ENCODE peak calls at places on chromosomes 13 and 19, in six cellular contexts. A is A549, E is endothelial cell of umbilical vein, Y is K562, S is HepG2, F is GM12878. Q is an unnamed sample.

GRCh38 chr13:23443110-23443509 is 9.6 kb upstream of the SACS start:
- DNase-seq in A (no peak), E (no peak), Y (no peak), S (no peak), F (no peak), Q (no peak)

GRCh38 chr13:47087841-47088240 is 191.0 kb upstream of the HTR2A start:
- DNase-seq in A (no peak), E (no peak), Y (no peak), S (no peak), F (no peak), Q (peak)

GRCh38 chr19:4093643-4094175 is 27.0 kb upstream of the ZBTB7A start:
- DNase-seq in A (no peak), E (no peak), Y (no peak), S (no peak), F (no peak), Q (no peak)

GRCh38 chr13:21871302-21871862 is 200.5 kb downstream of the FGF9 start:
- DNase-seq in A (no peak), E (no peak), Y (no peak), S (peak), F (no peak), Q (no peak)

GRCh38 chr19:5961969-5962945 is 15.7 kb downstream of the RANBP3 start:
- DNase-seq in A (no peak), E (peak), Y (no peak), S (peak), F (no peak), Q (peak)

GRCh38 chr19:24033962-24034342 is 53.0 kb upstream of the ZNF254 start:
- DNase-seq in A (peak), E (peak), Y (peak), S (peak), F (no peak), Q (peak)

GRCh38 chr19:12789098-12789903 is 2.0 kb upstream of the JUNB start:
- DNase-seq in A (peak), E (peak), Y (peak), S (no peak), F (no peak), Q (no peak)

GRCh38 chr13:23159587-23160240 is 21.1 kb upstream of the SGCG start:
- DNase-seq in A (no peak), E (no peak), Y (no peak), S (no peak), F (no peak), Q (no peak)

GRCh38 chr13:101917833-101918755 is 465.6 kb downstream of the ITGBL1 start:
- DNase-seq in A (no peak), E (no peak), Y (no peak), S (no peak), F (no peak), Q (no peak)
- TF ChIP-seq MYC in A (no peak), E (no peak), Y (no peak), S (no peak), F (no peak), Q (no peak)

DNA sequence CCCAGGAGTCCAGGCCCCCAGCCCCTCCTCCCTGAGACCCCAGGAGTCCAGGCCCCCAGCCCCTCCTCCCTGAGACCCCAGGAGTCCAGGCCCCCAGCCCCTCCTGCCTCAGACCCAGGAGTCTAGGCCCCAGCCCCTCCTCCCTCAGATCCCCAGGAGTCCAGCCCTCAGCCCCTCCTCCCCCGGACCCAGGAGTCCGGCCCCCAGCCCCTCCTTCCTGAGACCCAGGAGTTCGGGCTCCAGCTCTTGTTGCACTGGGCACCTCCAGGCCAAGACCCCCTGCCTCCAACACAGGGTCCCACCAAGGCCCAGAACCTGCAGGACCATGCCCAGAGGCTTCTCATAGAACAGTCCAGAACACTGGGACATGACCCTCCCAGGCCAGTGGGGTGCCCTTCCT is 3.8 kb downstream of the ERCC1 start:
- DNase-seq in A (no peak), E (no peak), Y (no peak), S (no peak), F (no peak), Q (no peak)
- TF ChIP-seq MAX in A (no peak), E (no peak), Y (no peak), S (no peak), F (no peak), Q (no peak)

GRCh38 chr19:16470541-16470910 is 1.2 kb downstream of the EPS15L1 start:
- DNase-seq in A (no peak), E (no peak), Y (no peak), S (no peak), F (no peak), Q (no peak)
- H3K4me3 ChIP-seq in A (peak), E (no peak), Y (peak), S (peak), F (peak), Q (peak)

DNA sequence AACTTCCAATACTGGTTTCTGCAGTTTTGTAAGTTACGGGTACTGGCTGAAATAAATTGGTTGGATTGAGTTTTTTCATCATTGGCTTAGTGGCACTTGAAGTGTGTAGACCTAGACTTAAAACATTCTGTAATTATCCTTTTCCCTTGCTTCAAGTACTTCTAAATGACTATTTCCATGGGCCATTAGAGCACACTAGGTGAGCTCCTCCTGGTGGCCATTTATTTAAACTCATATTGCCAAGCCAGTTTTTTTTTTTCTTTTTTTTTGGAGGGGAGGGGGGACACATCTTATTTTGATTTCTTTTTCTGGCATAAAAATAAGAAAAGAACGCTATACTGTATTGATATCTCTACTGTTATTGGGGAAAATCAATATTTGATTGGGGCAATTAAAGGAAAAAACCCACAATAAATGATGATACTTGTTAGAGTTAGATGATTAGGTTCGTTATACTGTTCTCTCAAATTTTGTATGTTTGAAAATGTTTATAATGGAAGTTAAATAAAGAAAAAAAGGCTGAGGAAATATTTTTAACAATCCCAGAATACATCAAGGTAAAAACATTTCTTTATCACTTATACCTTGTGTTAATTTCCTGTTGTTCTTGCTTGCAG is 82.9 kb downstream of the PDS5B start:
- DNase-seq in A (peak), E (peak), Y (peak), S (peak), F (no peak), Q (peak)
- TF ChIP-seq MYC in A (no peak), E (no peak), Y (no peak), S (no peak), F (no peak), Q (no peak)

Q was measured in NB4.